ENCODE peak calls at places on chromosomes 3 and 15, in six cellular contexts. M is tibial nerve, C is Peyer's patch, O is H1, Q is breast epithelium, K is H54. S is an unnamed sample.

GRCh38 chr3:17577795-17578520 is 164.5 kb downstream of the TBC1D5 start:
- DNase-seq in M (no peak), C (no peak), O (no peak), Q (no peak), K (no peak), S (no peak)

GRCh38 chr15:71559098-71559497 is 251.3 kb upstream of the NR2E3 start:
- DNase-seq in M (no peak), C (no peak), O (no peak), Q (no peak), K (no peak), S (no peak)

GRCh38 chr3:127286571-127287140 is 1.2 kb downstream of the PRR20G start:
- DNase-seq in M (no peak), C (no peak), O (no peak), Q (no peak), K (peak), S (no peak)

GRCh38 chr3:4290272-4290893 is 12.8 kb upstream of the SETMAR start:
- DNase-seq in M (peak), C (no peak), O (no peak), Q (no peak), K (no peak), S (no peak)

GRCh38 chr3:95134693-95135375 is 1072.0 kb downstream of the NSUN3 start:
- DNase-seq in M (no peak), C (no peak), O (no peak), Q (no peak), K (no peak), S (no peak)

GRCh38 chr3:185521349-185522138 is 22.7 kb upstream of the TMEM41A start:
- DNase-seq in M (no peak), C (no peak), O (no peak), Q (no peak), K (no peak), S (no peak)

GRCh38 chr3:89314454-89314853 is 207.0 kb downstream of the EPHA3 start:
- DNase-seq in M (no peak), C (no peak), O (no peak), Q (no peak), K (no peak), S (no peak)

GRCh38 chr3:46660003-46660402 is 33.5 kb downstream of the ALS2CL start:
- DNase-seq in M (no peak), C (no peak), O (no peak), Q (no peak), K (no peak), S (no peak)

GRCh38 chr3:119660474-119661150 is at the start of gene POPDC2:
- DNase-seq in M (no peak), C (no peak), O (no peak), Q (no peak), K (no peak), S (no peak)

GRCh38 chr3:14352002-14352627 is 50.3 kb upstream of the SLC6A6 start:
- DNase-seq in M (no peak), C (no peak), O (no peak), Q (no peak), K (peak), S (peak)

GRCh38 chr3:143977326-143978262 is 6.0 kb downstream of the DIPK2A start:
- DNase-seq in M (no peak), C (no peak), O (no peak), Q (no peak), K (no peak), S (no peak)

GRCh38 chr15:27902680-27903385 is 196.3 kb downstream of the OCA2 start:
- DNase-seq in M (no peak), C (no peak), O (no peak), Q (no peak), K (no peak), S (no peak)

GRCh38 chr3:4394048-4394447 is 73.0 kb downstream of the SUMF1 start:
- DNase-seq in M (no peak), C (no peak), O (no peak), Q (no peak), K (no peak), S (no peak)

GRCh38 chr3:185924375-185924774 is 13.4 kb downstream of the TRA2B start:
- DNase-seq in M (no peak), C (no peak), O (no peak), Q (no peak), K (no peak), S (no peak)

GRCh38 chr3:187745201-187746058 is at the start of gene BCL6:
- DNase-seq in M (peak), C (peak), O (peak), Q (peak), K (peak), S (no peak)

GRCh38 chr3:187748050-187748481 is 2.8 kb upstream of the BCL6 start:
- DNase-seq in M (peak), C (peak), O (peak), Q (peak), K (peak), S (no peak)

GRCh38 chr3:187747506-187747905 is 2.2 kb upstream of the BCL6 start:
- DNase-seq in M (no peak), C (no peak), O (no peak), Q (no peak), K (no peak), S (no peak)

GRCh38 chr3:187746059-187746453 is 788 bp upstream of the BCL6 start:
- DNase-seq in M (no peak), C (no peak), O (no peak), Q (no peak), K (no peak), S (no peak)

GRCh38 chr3:187746479-187747335 is 1.4 kb upstream of the BCL6 start:
- DNase-seq in M (no peak), C (no peak), O (no peak), Q (no peak), K (no peak), S (no peak)
- TF ChIP-seq POLR2A in M (no peak), C (no peak), O (no peak), Q (no peak), K (no peak), S (no peak)

GRCh38 chr3:45596290-45596791 is 1.8 kb downstream of the LIMD1 start:
- DNase-seq in M (no peak), C (no peak), O (no peak), Q (no peak), K (no peak), S (peak)

GRCh38 chr3:45592405-45592804 is 2.1 kb upstream of the LIMD1 start:
- DNase-seq in M (no peak), C (no peak), O (no peak), Q (no peak), K (no peak), S (no peak)

GRCh38 chr3:45595364-45596154 is 1.0 kb downstream of the LIMD1 start:
- DNase-seq in M (peak), C (peak), O (no peak), Q (no peak), K (no peak), S (no peak)

GRCh38 chr3:45592830-45593707 is 1.5 kb upstream of the LIMD1 start:
- DNase-seq in M (peak), C (peak), O (peak), Q (peak), K (peak), S (no peak)

DNA sequence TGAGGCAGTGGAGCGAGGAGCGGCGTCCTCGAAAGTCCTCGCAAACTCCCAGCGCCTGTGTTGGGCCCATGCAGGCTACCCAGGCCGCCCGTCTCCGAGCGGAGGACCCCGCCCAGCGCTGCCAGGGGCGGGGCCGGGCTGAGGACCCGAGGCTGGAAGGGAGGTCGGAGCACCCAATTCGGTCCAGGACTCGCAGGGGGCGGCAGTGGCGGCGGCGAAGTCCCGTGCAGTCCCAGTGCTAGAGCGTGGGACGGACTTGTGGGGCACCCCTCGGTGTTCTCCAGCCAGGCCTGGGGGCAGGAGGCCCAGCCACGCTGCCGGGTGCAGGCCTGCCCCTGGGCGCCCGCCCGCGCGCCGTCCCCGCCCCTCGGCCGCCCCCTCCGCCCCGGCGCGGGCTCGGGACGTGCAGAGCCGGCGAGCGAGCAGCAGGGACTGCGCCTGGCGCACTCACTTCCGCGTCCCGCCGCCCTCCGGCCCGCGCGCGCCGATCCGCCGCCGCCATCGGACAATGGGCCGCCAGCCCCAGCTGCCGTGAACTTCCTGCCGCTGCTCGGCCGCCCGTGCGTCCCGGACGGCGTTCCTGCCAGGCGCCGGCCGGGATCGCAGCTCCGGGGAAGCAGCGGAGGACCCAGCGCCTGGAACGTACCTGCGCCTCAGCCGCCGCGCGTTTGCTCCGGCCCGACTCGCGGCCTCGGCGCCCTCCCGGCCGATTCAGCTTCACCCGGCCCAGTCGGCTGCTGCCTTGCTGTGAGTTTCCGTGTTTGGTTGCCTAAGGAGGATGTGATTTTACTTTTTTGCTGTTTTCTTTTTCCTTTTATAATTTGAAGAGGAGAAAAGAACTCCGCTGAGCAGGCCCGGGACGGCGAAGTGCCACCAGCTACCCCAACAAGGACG is 596 bp upstream of the LIMD1 start:
- DNase-seq in M (peak), C (peak), O (no peak), Q (no peak), K (peak), S (peak)
- TF ChIP-seq POLR2A in M (peak), C (no peak), O (no peak), Q (no peak), K (peak), S (no peak)

GRCh38 chr3:131361464-131362421 is 19.8 kb upstream of the NUDT16 start:
- DNase-seq in M (peak), C (peak), O (peak), Q (peak), K (no peak), S (peak)
- TF ChIP-seq POLR2A in M (peak), C (peak), O (peak), Q (no peak), K (no peak), S (no peak)

DNA sequence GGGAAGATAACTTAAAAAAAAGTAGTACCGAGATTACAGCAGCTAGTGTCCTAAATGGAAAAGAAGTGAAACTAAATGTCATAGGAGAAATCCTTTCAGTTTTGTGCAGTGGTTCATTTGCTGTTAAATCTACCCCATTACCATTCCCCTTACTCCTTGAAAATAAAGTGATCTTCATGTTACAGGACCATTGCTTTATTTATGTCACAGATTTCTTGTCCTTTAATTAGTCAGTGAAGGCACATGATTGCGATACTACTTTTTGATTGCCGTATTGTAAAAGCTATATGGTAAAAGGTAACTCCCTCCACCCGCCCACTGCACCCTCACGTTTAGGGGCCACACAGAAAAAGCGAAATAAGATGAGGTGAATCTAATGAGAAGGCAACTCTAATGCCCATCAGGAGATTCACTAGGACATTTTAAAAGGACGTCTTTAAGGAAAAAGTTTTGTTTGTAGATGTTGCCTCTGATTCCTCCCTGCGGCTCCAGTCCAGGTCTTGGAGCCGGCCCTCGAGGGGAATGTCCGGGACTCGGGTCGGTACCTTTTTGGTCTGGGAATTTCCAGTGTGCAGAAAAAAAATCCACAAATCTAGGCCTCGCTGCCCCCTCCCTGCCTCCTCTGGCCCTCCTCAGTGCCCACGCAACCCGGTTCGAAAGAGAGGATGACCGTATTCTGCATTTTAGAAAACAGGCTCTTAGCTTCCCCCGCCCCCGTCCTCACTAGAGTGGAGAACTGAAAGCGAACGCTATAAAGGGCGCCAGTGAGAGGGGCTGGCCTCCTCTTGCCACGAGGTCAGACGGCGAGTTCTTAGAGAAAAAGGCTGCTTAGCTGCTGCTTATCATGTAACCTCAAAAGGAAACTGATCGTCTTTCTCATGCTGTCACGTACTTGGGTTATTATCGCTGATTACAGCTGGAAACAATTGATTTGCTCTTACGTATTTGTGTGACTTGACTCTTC is 21.8 kb upstream of the NFKBIZ start:
- DNase-seq in M (peak), C (peak), O (no peak), Q (peak), K (no peak), S (no peak)
- TF ChIP-seq POLR2A in M (peak), C (peak), O (no peak), Q (no peak), K (peak), S (peak)

GRCh38 chr3:51519848-51520247 is 18.7 kb upstream of the RAD54L2 start:
- DNase-seq in M (no peak), C (no peak), O (no peak), Q (no peak), K (no peak), S (no peak)

GRCh38 chr3:51522273-51522981 is 16.1 kb upstream of the RAD54L2 start:
- DNase-seq in M (no peak), C (no peak), O (no peak), Q (no peak), K (no peak), S (no peak)
- TF ChIP-seq POLR2A in M (no peak), C (no peak), O (no peak), Q (no peak), K (no peak), S (no peak)

DNA sequence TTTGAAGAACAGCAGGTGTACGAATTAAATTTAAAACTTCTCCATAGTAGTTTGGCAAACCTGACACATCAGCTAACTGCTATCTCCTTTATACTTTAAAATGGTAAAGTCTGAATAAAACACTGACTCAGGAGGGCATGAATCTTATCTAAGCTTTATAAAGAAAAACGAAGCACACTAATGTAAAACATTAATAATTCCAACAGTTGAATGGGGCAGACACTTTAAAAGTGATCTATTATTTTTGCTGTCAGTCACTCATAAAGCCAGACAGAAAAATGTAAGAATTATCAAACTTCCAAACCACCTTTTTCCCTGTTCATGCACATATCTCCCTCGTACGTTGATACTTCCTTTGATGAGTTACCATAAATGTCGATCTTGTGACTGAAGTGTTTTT is 2.6 kb downstream of the ARF4 start:
- DNase-seq in M (no peak), C (no peak), O (no peak), Q (no peak), K (no peak), S (no peak)
- TF ChIP-seq POLR2A in M (no peak), C (no peak), O (no peak), Q (no peak), K (no peak), S (no peak)

GRCh38 chr3:38534180-38534579 is 38.0 kb downstream of the EXOG start:
- DNase-seq in M (no peak), C (no peak), O (no peak), Q (no peak), K (no peak), S (no peak)
- TF ChIP-seq POLR2A in M (no peak), C (no peak), O (no peak), Q (no peak), K (no peak), S (no peak)

GRCh38 chr15:65184305-65184943 is 718 bp downstream of the CLPX start:
- DNase-seq in M (peak), C (peak), O (no peak), Q (peak), K (peak), S (peak)
- TF ChIP-seq POLR2A in M (no peak), C (peak), O (no peak), Q (no peak), K (no peak), S (no peak)

DNA sequence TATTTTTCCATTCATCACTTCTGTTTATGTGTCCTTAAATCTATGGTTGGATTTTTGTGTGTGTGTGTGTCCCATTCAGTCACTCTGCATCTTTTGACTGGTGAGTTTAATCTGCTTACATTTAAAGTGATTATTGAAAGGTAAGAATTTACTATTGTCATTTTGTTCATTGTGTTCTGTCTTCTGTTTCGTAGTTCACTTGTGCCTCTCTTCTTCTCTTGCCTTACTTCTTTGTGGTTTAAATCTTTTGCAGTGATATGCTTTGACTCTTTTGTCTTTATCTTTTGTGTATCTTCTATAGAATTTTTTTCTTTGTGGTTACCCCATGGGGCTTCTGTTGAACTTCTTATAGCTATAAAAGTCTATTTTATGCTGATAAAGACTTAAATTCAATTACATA is 166.3 kb upstream of the UBE3A start:
- DNase-seq in M (no peak), C (no peak), O (no peak), Q (no peak), K (no peak), S (no peak)
- TF ChIP-seq POLR2A in M (no peak), C (no peak), O (no peak), Q (no peak), K (no peak), S (no peak)

S was measured in GM12891.